ENCODE peak calls at places on chromosomes 4 and X, in four cellular contexts. X is RWPE1, L is ascending aorta, Z is AG09309. D is an unnamed sample.

GRCh38 chr4:149836546-149836945 is 20.9 kb upstream of the IQCM start:
- DNase-seq in X (no peak), L (no peak), Z (peak; percentile 10), D (no peak)

GRCh38 chrX:71251456-71251973 is 2.4 kb downstream of the ZMYM3 start:
- DNase-seq in X (no peak), L (no peak), Z (no peak), D (peak; percentile 45)

GRCh38 chr4:107825072-107825789 is 499 bp downstream of the SGMS2 start:
- DNase-seq in X (peak; percentile 62), L (no peak), Z (no peak), D (peak; percentile 14)

GRCh38 chrX:2879670-2880069 is 49.5 kb downstream of the ARSD start:
- DNase-seq in X (no peak), L (no peak), Z (no peak), D (no peak)

GRCh38 chr4:128819082-128819742 is 9.7 kb downstream of the JADE1 start:
- DNase-seq in X (no peak), L (no peak), Z (no peak), D (no peak)

GRCh38 chrX:24079405-24079804 is 24.6 kb downstream of the EIF2S3 start:
- DNase-seq in X (no peak), L (no peak), Z (no peak), D (no peak)

GRCh38 chr4:121270384-121270783 is 106.3 kb upstream of the TNIP3 start:
- DNase-seq in X (no peak), L (no peak), Z (no peak), D (no peak)

GRCh38 chr4:40918330-40918729 is 168.6 kb downstream of the NSUN7 start:
- DNase-seq in X (no peak), L (no peak), Z (peak; percentile 69), D (no peak)

GRCh38 chrX:70437921-70438665 is 6.5 kb upstream of the DLG3 start:
- DNase-seq in X (no peak), L (no peak), Z (no peak), D (no peak)

GRCh38 chr4:115054836-115055235 is 58.6 kb downstream of the NDST4 start:
- DNase-seq in X (no peak), L (no peak), Z (no peak), D (no peak)
- TF ChIP-seq CTCF in X (no peak), L (no peak), Z (no peak), D (no peak)

GRCh38 chr4:114599231-114600065 is 841 bp downstream of the UGT8 start:
- DNase-seq in X (peak; percentile 27), L (no peak), Z (no peak), D (peak; percentile 3)
- TF ChIP-seq CTCF in X (no peak), L (no peak), Z (no peak), D (no peak)

DNA sequence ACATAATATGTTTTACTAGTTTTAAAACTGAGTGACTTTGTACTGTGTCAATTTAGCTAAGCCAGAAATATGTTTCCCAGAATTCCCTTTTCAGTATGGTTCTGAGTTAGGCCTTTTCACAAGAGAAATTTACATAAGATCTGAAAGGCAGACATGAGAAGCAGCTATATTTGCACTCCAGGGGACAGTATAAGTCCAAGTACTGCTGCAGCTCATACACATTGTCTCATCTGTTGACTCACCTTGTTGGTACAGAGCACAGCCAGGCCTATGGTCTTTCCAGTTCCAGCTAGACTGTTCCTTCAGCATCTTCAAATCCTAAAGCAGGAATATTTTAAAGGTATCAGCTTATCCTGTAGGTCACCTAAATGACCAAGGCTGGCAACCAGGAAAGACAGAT is 53.5 kb downstream of the BMP3 start:
- DNase-seq in X (peak; percentile 18), L (no peak), Z (peak; percentile 57), D (no peak)
- TF ChIP-seq CTCF in X (no peak), L (no peak), Z (peak; percentile 72), D (no peak)

DNA sequence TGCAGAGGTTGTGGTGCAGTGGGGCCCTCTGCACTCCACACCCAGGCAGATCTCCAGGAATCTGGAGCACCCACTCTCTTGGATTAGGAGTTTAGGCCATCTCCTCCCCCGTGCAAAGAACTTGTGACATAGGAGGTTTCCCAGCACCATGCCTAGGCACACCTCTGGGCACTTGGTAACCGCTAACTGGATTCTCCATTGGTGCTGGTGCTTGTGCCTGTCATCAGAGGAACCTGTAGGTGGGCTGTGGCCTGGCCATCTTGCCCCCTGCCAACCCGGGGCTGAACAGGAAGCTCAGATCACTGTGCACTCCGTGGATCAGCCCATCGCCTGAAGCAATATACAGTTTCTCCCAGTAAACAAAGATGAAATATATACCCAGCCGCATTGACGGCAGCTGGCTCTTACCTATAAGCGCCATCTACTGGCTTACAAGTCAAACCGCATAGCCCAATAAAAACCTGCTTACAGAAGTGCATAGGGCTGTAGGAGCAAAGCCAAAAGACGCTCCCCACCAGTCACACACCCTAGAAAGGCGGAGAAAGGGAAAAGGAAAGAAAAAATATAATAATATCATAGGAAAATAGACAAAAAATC is 19.1 kb upstream of the TEX13B start:
- DNase-seq in X (no peak), L (no peak), Z (peak; percentile 16), D (peak; percentile 27)
- TF ChIP-seq CTCF in X (no peak), L (no peak), Z (peak; percentile 54), D (peak; percentile 42)

D was measured in activated CD8-positive, alpha-beta T cell treated with anti-CD3 and anti-CD28 coated beads for 36 hours.